ENCODE peak calls at places on chromosome 17, in nine cellular contexts. T is psoas muscle, R is A673, S is right cardiac atrium, Q is GM03348, X is brain microvascular endothelial cell, O is thoracic aorta, K is glomerular endothelial cell, H is amygdala. P is an unnamed sample.

GRCh38 chr17:78783711-78784396 is 1.8 kb upstream of the CYTH1 start:
- DNase-seq in T (no peak), R (no peak), S (no peak), Q (no peak), X (no peak), O (no peak), K (no peak), H (no peak), P (no peak)

GRCh38 chr17:10183931-10184930 is 14.2 kb downstream of the GAS7 start:
- DNase-seq in T (no peak), R (no peak), S (no peak), Q (no peak), X (no peak), O (no peak), K (no peak), H (no peak), P (no peak)

GRCh38 chr17:30235386-30236296 is at the start of gene SLC6A4:
- DNase-seq in T (no peak), R (peak), S (peak), Q (peak), X (no peak), O (no peak), K (no peak), H (no peak), P (no peak)

GRCh38 chr17:78137392-78138203 is 7.0 kb downstream of the TMC8 start:
- DNase-seq in T (no peak), R (no peak), S (peak), Q (no peak), X (no peak), O (no peak), K (no peak), H (no peak), P (no peak)

GRCh38 chr17:9676742-9677387 is 31.5 kb downstream of the USP43 start:
- DNase-seq in T (no peak), R (no peak), S (no peak), Q (peak), X (peak), O (no peak), K (no peak), H (no peak), P (no peak)

GRCh38 chr17:45722161-45722560 is 62.0 kb upstream of the CRHR1 start:
- DNase-seq in T (no peak), R (no peak), S (no peak), Q (no peak), X (no peak), O (no peak), K (no peak), H (no peak), P (no peak)

GRCh38 chr17:27649929-27650328 is 18.9 kb downstream of the LGALS9 start:
- DNase-seq in T (peak), R (no peak), S (peak), Q (no peak), X (no peak), O (no peak), K (no peak), H (no peak), P (peak)

GRCh38 chr17:41308251-41308917 is 725 bp downstream of the KRTAP16-1 start:
- DNase-seq in T (peak), R (no peak), S (peak), Q (no peak), X (no peak), O (no peak), K (no peak), H (no peak), P (peak)

GRCh38 chr17:67279115-67279514 is 34.1 kb upstream of the HELZ start:
- DNase-seq in T (no peak), R (no peak), S (no peak), Q (no peak), X (no peak), O (no peak), K (no peak), H (no peak), P (no peak)

GRCh38 chr17:78802008-78802407 is 19.9 kb upstream of the CYTH1 start:
- DNase-seq in T (no peak), R (no peak), S (no peak), Q (no peak), X (no peak), O (no peak), K (no peak), H (no peak), P (no peak)

GRCh38 chr17:17191961-17192381 is 14.2 kb downstream of the PLD6 start:
- DNase-seq in T (no peak), R (no peak), S (no peak), Q (no peak), X (no peak), O (no peak), K (no peak), H (no peak), P (no peak)

GRCh38 chr17:78875331-78875730 is 27.7 kb downstream of the CEP295NL start:
- DNase-seq in T (no peak), R (no peak), S (no peak), Q (no peak), X (no peak), O (no peak), K (no peak), H (no peak), P (no peak)

GRCh38 chr17:50221500-50222480 is 20.4 kb upstream of the COL1A1 start:
- DNase-seq in T (peak), R (no peak), S (peak), Q (peak), X (no peak), O (peak), K (no peak), H (no peak), P (no peak)

GRCh38 chr17:81640011-81640410 is 3.0 kb downstream of the TSPAN10 start:
- DNase-seq in T (no peak), R (no peak), S (peak), Q (no peak), X (no peak), O (no peak), K (no peak), H (no peak), P (no peak)

GRCh38 chr17:8121531-8122390 is 2.1 kb downstream of the HES7 start:
- DNase-seq in T (peak), R (peak), S (peak), Q (peak), X (peak), O (no peak), K (no peak), H (peak), P (peak)

GRCh38 chr17:4159761-4160160 is 16.8 kb downstream of the CYB5D2 start:
- DNase-seq in T (no peak), R (no peak), S (no peak), Q (no peak), X (no peak), O (no peak), K (no peak), H (no peak), P (no peak)

GRCh38 chr17:61002316-61002736 is 324.7 kb downstream of the BCAS3 start:
- DNase-seq in T (no peak), R (peak), S (no peak), Q (peak), X (peak), O (no peak), K (peak), H (no peak), P (no peak)

GRCh38 chr17:9937164-9937835 is 32.2 kb upstream of the RCVRN start:
- DNase-seq in T (peak), R (no peak), S (peak), Q (peak), X (no peak), O (no peak), K (no peak), H (no peak), P (peak)

GRCh38 chr17:44557653-44558285 is 485 bp downstream of the FZD2 start:
- DNase-seq in T (peak), R (peak), S (peak), Q (peak), X (peak), O (no peak), K (no peak), H (no peak), P (peak)

GRCh38 chr17:7889166-7889584 is 586 bp downstream of the CHD3 start:
- DNase-seq in T (peak), R (peak), S (peak), Q (peak), X (peak), O (peak), K (peak), H (peak), P (peak)

GRCh38 chr17:5049314-5049819 is 14.1 kb upstream of the SLC52A1 start:
- DNase-seq in T (no peak), R (no peak), S (no peak), Q (no peak), X (no peak), O (no peak), K (no peak), H (no peak), P (no peak)

GRCh38 chr17:76727745-76728456 is 1.3 kb downstream of the METTL23 start:
- DNase-seq in T (no peak), R (no peak), S (no peak), Q (no peak), X (no peak), O (no peak), K (no peak), H (no peak), P (no peak)

GRCh38 chr17:64231567-64232141 is 31.4 kb downstream of the TEX2 start:
- DNase-seq in T (no peak), R (no peak), S (no peak), Q (no peak), X (no peak), O (no peak), K (no peak), H (no peak), P (no peak)

GRCh38 chr17:57468932-57469775 is 212.8 kb downstream of the MSI2 start:
- DNase-seq in T (no peak), R (no peak), S (no peak), Q (no peak), X (no peak), O (no peak), K (no peak), H (no peak), P (no peak)

GRCh38 chr17:39144414-39144813 is 7.0 kb downstream of the PLXDC1 start:
- DNase-seq in T (peak), R (no peak), S (peak), Q (peak), X (no peak), O (no peak), K (no peak), H (no peak), P (peak)

GRCh38 chr17:28849281-28849680 is 5.5 kb upstream of the ERAL1 start:
- DNase-seq in T (no peak), R (peak), S (no peak), Q (no peak), X (no peak), O (no peak), K (no peak), H (no peak), P (no peak)

GRCh38 chr17:59512844-59513383 is 52.5 kb upstream of the DHX40 start:
- DNase-seq in T (no peak), R (no peak), S (no peak), Q (no peak), X (no peak), O (no peak), K (no peak), H (no peak), P (no peak)

GRCh38 chr17:7838291-7839075 is 4.5 kb downstream of the KDM6B start:
- DNase-seq in T (no peak), R (peak), S (peak), Q (peak), X (peak), O (no peak), K (no peak), H (no peak), P (no peak)

GRCh38 chr17:57599271-57600045 is 145.6 kb downstream of the CCDC182 start:
- DNase-seq in T (no peak), R (no peak), S (no peak), Q (no peak), X (no peak), O (no peak), K (no peak), H (no peak), P (no peak)

GRCh38 chr17:42891539-42892152 is 9.0 kb upstream of the G6PC1 start:
- DNase-seq in T (peak), R (no peak), S (peak), Q (peak), X (peak), O (no peak), K (no peak), H (no peak), P (peak)

GRCh38 chr17:39225974-39226683 is 384 bp upstream of the STAC2 start:
- DNase-seq in T (peak), R (peak), S (peak), Q (peak), X (no peak), O (peak), K (no peak), H (no peak), P (peak)

GRCh38 chr17:4672726-4673125 is 31.2 kb downstream of the PELP1 start:
- DNase-seq in T (no peak), R (no peak), S (no peak), Q (no peak), X (no peak), O (no peak), K (no peak), H (no peak), P (no peak)

GRCh38 chr17:27576429-27577123 is 54.4 kb upstream of the LGALS9 start:
- DNase-seq in T (no peak), R (no peak), S (no peak), Q (no peak), X (no peak), O (no peak), K (no peak), H (no peak), P (no peak)

GRCh38 chr17:40727447-40728231 is 24.1 kb upstream of the KRT24 start:
- DNase-seq in T (no peak), R (no peak), S (no peak), Q (no peak), X (no peak), O (no peak), K (no peak), H (no peak), P (no peak)

GRCh38 chr17:44795928-44796327 is 34.2 kb downstream of the GJC1 start:
- DNase-seq in T (no peak), R (no peak), S (no peak), Q (no peak), X (no peak), O (no peak), K (no peak), H (no peak), P (no peak)

GRCh38 chr17:82332669-82333278 is 792 bp downstream of the SECTM1 start:
- DNase-seq in T (peak), R (no peak), S (peak), Q (peak), X (no peak), O (no peak), K (no peak), H (no peak), P (no peak)

GRCh38 chr17:77382966-77383612 is 242.3 kb downstream of the SEC14L1 start:
- DNase-seq in T (no peak), R (no peak), S (peak), Q (peak), X (no peak), O (no peak), K (no peak), H (no peak), P (peak)

GRCh38 chr17:72590382-72590781 is 469.6 kb downstream of the SOX9 start:
- DNase-seq in T (no peak), R (no peak), S (no peak), Q (peak), X (peak), O (no peak), K (no peak), H (no peak), P (no peak)

GRCh38 chr17:8386841-8387240 is 3.8 kb upstream of the RPL26 start:
- DNase-seq in T (no peak), R (no peak), S (no peak), Q (no peak), X (no peak), O (no peak), K (no peak), H (no peak), P (no peak)